ENCODE peak calls at places on chromosomes 4 and X, in six cellular contexts. F is kidney, H is MM.1S, B is right lobe of liver, P is heart left ventricle, C is H9. M is an unnamed sample. For H3K4me1, the result is how much of the 10 kb centered on the place peaks cover.

GRCh38 chrX:52284865-52285264 is 84.0 kb upstream of the XAGE2 start:
- DNase-seq in P (no peak), F (no peak), H (no peak), B (no peak), C (no peak), M (no peak)

GRCh38 chr4:91113130-91113706 is 986.0 kb downstream of the CCSER1 start:
- DNase-seq in F (no peak), H (peak), B (no peak), P (no peak), C (no peak), M (no peak)

GRCh38 chr4:152206185-152206584 is 329.7 kb downstream of the FBXW7 start:
- DNase-seq in B (no peak), P (no peak), H (no peak), F (no peak), C (no peak), M (no peak)

GRCh38 chr4:152572417-152573086 is 36.7 kb upstream of the FBXW7 start:
- DNase-seq in F (no peak), C (no peak), H (no peak), P (no peak), B (no peak), M (no peak)

GRCh38 chr4:20638825-20639224 is 61.4 kb upstream of the PACRGL start:
- DNase-seq in H (no peak), F (no peak), C (no peak), B (no peak), P (no peak), M (no peak)

GRCh38 chr4:15434086-15434485 is 6.3 kb downstream of the C1QTNF7 start:
- DNase-seq in H (no peak), C (no peak), F (no peak), B (no peak), P (no peak), M (no peak)

GRCh38 chr4:113181289-113182007 is 132.0 kb downstream of the ANK2 start:
- DNase-seq in B (no peak), H (no peak), P (no peak), C (no peak), F (no peak), M (no peak)

GRCh38 chrX:33379839-33380238 is 168.5 kb upstream of the DMD start:
- DNase-seq in P (no peak), F (no peak), C (no peak), H (no peak), B (no peak), M (no peak)

GRCh38 chr4:6907658-6908191 is 1.9 kb upstream of the TBC1D14 start:
- DNase-seq in H (no peak), F (peak), B (no peak), C (peak), P (no peak), M (peak)

GRCh38 chr4:29033703-29034102 is 1686.5 kb upstream of the PCDH7 start:
- DNase-seq in C (no peak), P (no peak), H (no peak), F (no peak), B (no peak), M (no peak)

GRCh38 chr4:169407217-169407845 is 136.6 kb upstream of the SH3RF1 start:
- DNase-seq in F (no peak), H (no peak), B (no peak), P (no peak), C (no peak), M (no peak)

GRCh38 chr4:141058739-141059507 is 74.3 kb downstream of the RNF150 start:
- DNase-seq in B (no peak), H (no peak), C (no peak), F (no peak), P (no peak), M (no peak)

GRCh38 chrX:19990225-19990518 is 689 bp downstream of the BCLAF3 start:
- DNase-seq in B (no peak), F (no peak), C (no peak), P (no peak), H (peak), M (no peak)

GRCh38 chr4:91111556-91111955 is 984.4 kb downstream of the CCSER1 start:
- DNase-seq in H (no peak), C (no peak), F (no peak), B (no peak), P (no peak), M (no peak)

GRCh38 chr4:117817316-117817715 is 217.0 kb upstream of the NDST3 start:
- DNase-seq in F (no peak), B (no peak), C (no peak), H (no peak), P (no peak), M (no peak)

GRCh38 chr4:33625762-33626161 is 2618.6 kb downstream of the ARAP2 start:
- DNase-seq in H (no peak), F (no peak), B (no peak), P (no peak), C (no peak), M (no peak)

GRCh38 chr4:140255467-140255866 is 101.5 kb upstream of the MAML3 start:
- DNase-seq in P (no peak), F (no peak), B (no peak), H (no peak), C (no peak), M (no peak)

GRCh38 chrX:54530358-54530900 is 410 bp downstream of the GNL3L start:
- DNase-seq in F (no peak), B (no peak), P (no peak), C (no peak), H (peak), M (no peak)

GRCh38 chr4:88010921-88011320 is 3.5 kb downstream of the PKD2 start:
- DNase-seq in H (no peak), P (no peak), C (no peak), B (no peak), F (no peak), M (no peak)

GRCh38 chrX:32483534-32484136 is 727.7 kb downstream of the DMD start:
- DNase-seq in B (no peak), P (no peak), C (no peak), F (no peak), H (peak), M (no peak)

GRCh38 chr4:164345756-164346155 is 408.2 kb upstream of the SMIM31 start:
- DNase-seq in F (no peak), B (no peak), C (no peak), H (no peak), P (no peak), M (no peak)

GRCh38 chr4:180557348-180557747 is 1685.9 kb upstream of the TENM3 start:
- DNase-seq in C (no peak), P (no peak), H (peak), B (no peak), F (no peak), M (no peak)

GRCh38 chr4:99759988-99760387 is 56.6 kb upstream of the DAPP1 start:
- DNase-seq in B (no peak), H (no peak), F (no peak), C (no peak), P (no peak), M (no peak)

GRCh38 chrX:133402042-133402453 is 13.2 kb downstream of the GPC4 start:
- DNase-seq in P (no peak), H (no peak), C (no peak), B (no peak), F (no peak), M (no peak)

GRCh38 chr4:141027421-141027820 is 105.8 kb downstream of the RNF150 start:
- DNase-seq in H (no peak), P (no peak), B (peak), C (no peak), F (no peak), M (no peak)

GRCh38 chrX:71251456-71251973 is 2.4 kb downstream of the ZMYM3 start:
- DNase-seq in H (no peak), C (no peak), F (no peak), P (no peak), B (no peak), M (no peak)

GRCh38 chr4:152988721-152989553 is 52.8 kb downstream of the FHDC1 start:
- DNase-seq in B (no peak), H (no peak), F (no peak), C (no peak), P (no peak), M (no peak)

GRCh38 chr4:117085185-117085701 is at the start of gene TRAM1L1:
- DNase-seq in P (peak), F (peak), C (peak), B (peak), H (no peak), M (peak)

GRCh38 chr4:113328514-113328913 is 279.1 kb downstream of the ANK2 start:
- DNase-seq in H (no peak), C (peak), F (no peak), B (no peak), P (no peak), M (no peak)

GRCh38 chrX:107448625-107449468 is 605 bp upstream of the FRMPD3 start:
- DNase-seq in P (no peak), F (peak), B (no peak), C (peak), H (peak), M (no peak)

GRCh38 chr4:76744253-76744921 is 153.6 kb downstream of the SOWAHB start:
- DNase-seq in F (no peak), C (no peak), H (no peak), B (no peak), P (no peak), M (no peak)

GRCh38 chr4:43853565-43854345 is 594.9 kb downstream of the KCTD8 start:
- DNase-seq in B (no peak), F (no peak), P (no peak), C (no peak), H (no peak), M (no peak)

GRCh38 chrX:7330551-7330950 is 182.6 kb upstream of the PUDP start:
- DNase-seq in H (no peak), C (no peak), F (no peak), P (no peak), B (no peak), M (no peak)

GRCh38 chr4:168560835-168561210 is 64.0 kb downstream of the PALLD start:
- DNase-seq in H (no peak), C (no peak), B (no peak), P (no peak), F (no peak), M (no peak)

DNA sequence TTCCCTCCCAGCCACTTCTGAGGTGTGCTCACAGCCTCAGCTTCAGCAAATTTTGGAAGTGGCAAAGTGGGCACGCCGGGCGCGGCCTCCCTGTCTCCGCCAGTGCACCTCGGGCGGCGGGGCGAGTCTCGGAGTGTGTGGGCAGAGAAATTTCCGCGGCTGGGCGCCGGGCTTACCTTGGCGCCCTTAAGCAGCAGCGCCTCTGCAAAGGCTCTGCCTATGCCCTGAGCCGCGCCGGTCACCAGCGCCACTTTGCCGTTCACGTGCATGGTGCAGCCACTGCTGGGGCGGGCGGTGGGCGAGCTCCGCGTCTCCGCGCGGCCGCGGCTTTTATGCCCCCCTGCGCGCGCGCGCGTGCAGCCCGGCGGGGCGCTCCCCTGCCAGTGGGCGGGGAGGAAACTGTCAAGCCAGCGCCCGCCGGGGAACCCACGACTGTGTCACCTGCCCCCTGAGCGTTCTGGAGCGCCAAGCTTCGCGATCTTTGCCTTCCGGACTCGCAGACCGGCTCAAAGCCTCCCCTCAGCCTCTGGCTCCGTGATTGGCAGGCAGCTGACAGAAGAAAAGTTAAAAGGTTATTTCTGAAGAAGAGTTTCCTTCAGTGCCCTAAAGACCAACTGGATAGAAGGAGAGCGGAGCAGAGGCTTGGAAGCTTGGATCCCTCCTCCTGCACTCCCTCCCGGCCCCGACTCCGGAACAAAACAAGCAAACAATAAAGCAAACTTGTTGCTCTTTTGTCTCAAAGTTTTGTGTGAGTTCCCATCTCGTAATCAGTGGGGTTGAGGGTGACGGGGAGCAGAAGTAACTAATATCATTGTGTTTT is at the start of gene HPGD:
- DNase-seq in B (peak), P (peak), H (peak), C (peak), F (peak), M (peak)
- H3K4me1 ChIP-seq in B (under half), P (under half), H (under half), C (under half), F (under half), M (under half)

GRCh38 chr4:38138363-38138762 is 178.2 kb downstream of the PTTG2 start:
- DNase-seq in F (no peak), H (no peak), B (no peak), C (no peak), P (no peak), M (no peak)

GRCh38 chr4:38135201-38135600 is 175.0 kb downstream of the PTTG2 start:
- DNase-seq in P (no peak), H (no peak), B (peak), F (no peak), C (no peak), M (no peak)

GRCh38 chr4:38139187-38139586 is 179.0 kb downstream of the PTTG2 start:
- DNase-seq in B (no peak), F (no peak), P (no peak), H (no peak), C (no peak), M (no peak)

GRCh38 chr4:38137080-38137479 is 176.9 kb downstream of the PTTG2 start:
- DNase-seq in F (no peak), C (no peak), B (peak), H (no peak), P (no peak), M (no peak)

DNA sequence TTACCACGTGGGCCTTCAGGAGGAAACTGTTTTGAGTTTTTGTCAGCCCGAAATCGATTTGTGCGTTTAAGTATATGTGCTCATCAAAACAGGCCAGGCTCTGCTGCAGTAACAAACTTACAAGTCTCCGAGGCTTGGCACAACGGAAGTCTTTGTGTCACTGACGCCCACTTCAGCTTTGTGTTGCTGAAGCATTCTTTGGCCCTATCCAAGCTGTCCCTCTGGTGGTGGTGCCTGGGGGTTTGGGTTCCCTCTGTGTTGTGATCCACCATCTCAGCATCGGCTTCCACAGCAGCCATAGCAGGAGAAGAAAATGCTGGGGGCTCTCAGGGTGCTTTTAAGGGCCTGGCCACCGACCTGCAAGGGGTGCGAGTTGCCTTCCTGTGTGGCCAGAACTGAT is 176.4 kb downstream of the PTTG2 start:
- DNase-seq in F (no peak), P (no peak), H (no peak), B (peak), C (no peak), M (no peak)
- TF ChIP-seq CTCF in F (no peak), P (no peak), H (no peak), B (no peak), C (peak), M (no peak)

GRCh38 chr4:2799971-2800690 is 7.2 kb downstream of the SH3BP2 start:
- DNase-seq in H (no peak), P (peak), F (peak), C (no peak), B (peak), M (peak)
- H3K4me1 ChIP-seq in H (under half), P (half or more), F (half or more), C (under half), B (half or more), M (half or more)

DNA sequence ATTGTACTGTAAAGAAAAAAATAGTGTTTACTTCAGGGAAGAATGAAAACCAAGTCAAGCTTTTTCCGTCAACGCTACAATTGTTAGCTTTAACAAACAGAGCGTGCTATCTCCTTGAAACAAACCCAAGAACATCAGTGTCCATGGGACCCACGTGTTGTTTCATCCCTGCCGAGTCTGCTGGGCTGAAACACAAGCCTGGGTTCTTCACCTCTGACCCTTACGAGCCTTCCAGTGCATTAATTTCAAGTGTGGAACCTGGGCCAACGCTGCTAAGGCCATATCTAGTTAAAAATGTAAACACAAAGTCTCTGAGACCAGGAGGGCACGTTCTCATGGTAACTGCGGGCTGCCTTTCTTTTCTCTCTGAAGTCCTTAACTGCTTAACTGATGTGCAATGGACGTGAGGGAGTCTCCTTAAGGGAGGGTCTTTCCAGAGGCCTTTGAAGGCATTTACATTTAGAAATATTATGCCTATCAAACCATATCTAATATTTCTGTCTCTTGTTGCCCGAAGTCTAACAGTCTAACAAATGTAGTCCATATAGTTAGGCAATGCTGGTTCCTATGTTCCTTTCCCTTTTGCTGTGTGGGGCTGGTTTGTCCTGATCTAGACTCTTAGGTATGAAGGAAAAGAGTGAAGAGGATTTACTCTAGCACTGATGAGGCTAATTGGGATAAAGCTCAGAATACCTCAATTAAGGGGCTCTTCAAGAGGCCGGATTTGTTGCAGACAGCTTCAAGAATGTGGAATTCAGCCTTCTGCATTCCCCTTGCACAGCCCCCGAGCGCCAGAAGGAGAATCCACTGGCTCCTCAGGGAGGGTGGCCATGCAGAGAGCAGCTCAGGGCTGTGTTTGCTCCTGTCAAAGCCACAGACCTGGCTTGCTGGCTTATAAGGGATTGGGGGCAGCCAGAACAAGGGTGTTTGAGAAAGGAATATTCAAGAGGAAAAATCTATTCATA is 36.5 kb downstream of the ING2 start:
- DNase-seq in C (peak), H (no peak), F (no peak), P (no peak), B (no peak), M (no peak)
- TF ChIP-seq CTCF in C (no peak), H (no peak), F (no peak), P (no peak), B (no peak), M (no peak)

GRCh38 chr4:98556451-98556850 is 102.0 kb downstream of the TSPAN5 start:
- DNase-seq in P (no peak), B (no peak), C (no peak), F (no peak), H (no peak), M (no peak)

GRCh38 chr4:98555798-98556445 is 102.5 kb downstream of the TSPAN5 start:
- DNase-seq in F (no peak), H (no peak), C (no peak), B (no peak), P (no peak), M (no peak)

GRCh38 chr4:98558770-98559169 is 99.6 kb downstream of the TSPAN5 start:
- DNase-seq in B (no peak), C (no peak), H (no peak), F (no peak), P (no peak), M (no peak)

GRCh38 chr4:98557497-98557896 is 100.9 kb downstream of the TSPAN5 start:
- DNase-seq in H (no peak), F (no peak), P (no peak), C (no peak), B (no peak), M (peak)

GRCh38 chr4:98558366-98558765 is 100.0 kb downstream of the TSPAN5 start:
- DNase-seq in P (no peak), B (no peak), C (no peak), H (no peak), F (no peak), M (no peak)
- H3K4me1 ChIP-seq in P (under half), B (under half), C (under half), H (under half), F (under half), M (under half)

DNA sequence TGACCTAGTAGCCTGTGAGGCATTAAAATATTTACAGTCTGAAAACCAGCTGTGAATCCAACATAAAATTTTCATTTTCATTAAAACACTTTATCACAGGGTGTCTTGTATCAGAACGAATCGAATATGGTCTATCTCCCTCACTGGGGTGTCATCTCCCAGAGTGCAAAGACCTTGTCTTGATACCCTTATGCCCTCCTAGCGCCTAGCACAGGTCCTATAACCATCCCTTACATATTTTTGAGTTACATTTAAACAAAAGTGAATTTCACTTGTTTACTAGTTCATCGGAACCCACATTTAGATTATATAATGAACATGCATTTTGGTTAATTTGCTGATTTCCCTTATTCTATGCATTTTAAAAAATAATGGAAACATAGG is 14.0 kb downstream of the DIPK2B start:
- DNase-seq in P (no peak), B (no peak), F (no peak), H (no peak), C (no peak), M (no peak)
- TF ChIP-seq CTCF in P (no peak), B (no peak), F (no peak), H (no peak), C (no peak), M (no peak)